ENCODE peak calls at places on chromosome 2, in four cellular contexts. Q is activated CD4-positive, alpha-beta T cell treated with anti-CD3 and anti-CD28 coated beads for 36 hours; I is HS-27A; C is T-cell. W is an unnamed sample.

GRCh38 chr2:96549967-96550786 is 13.6 kb downstream of the ARID5A start:
- DNase-seq in I (no peak), C (no peak), Q (no peak), W (no peak)

GRCh38 chr2:8478133-8478793 is 203.6 kb upstream of the ID2 start:
- DNase-seq in I (no peak), C (no peak), Q (no peak), W (no peak)

GRCh38 chr2:172086349-172087190 is 1.3 kb downstream of the DLX1 start:
- DNase-seq in Q (peak), C (peak), I (no peak), W (peak)

GRCh38 chr2:86293612-86294011 is 43.8 kb downstream of the REEP1 start:
- DNase-seq in Q (no peak), C (no peak), I (no peak), W (no peak)

GRCh38 chr2:65778126-65778525 is 345.7 kb upstream of the SPRED2 start:
- DNase-seq in Q (no peak), I (no peak), C (no peak), W (no peak)

GRCh38 chr2:219461061-219461514 is 26.4 kb downstream of the SPEG start:
- DNase-seq in C (no peak), I (no peak), Q (peak), W (no peak)

GRCh38 chr2:5692561-5693287 is 540 bp downstream of the SOX11 start:
- DNase-seq in C (no peak), Q (peak), I (no peak), W (no peak)

GRCh38 chr2:99543247-99543646 is 53.4 kb upstream of the REV1 start:
- DNase-seq in Q (no peak), I (no peak), C (no peak), W (no peak)